ENCODE peak calls at places on chromosome 10, in ten cellular contexts. W is pancreas, U is sigmoid colon, G is AG09309, Z is heart right ventricle, A is psoas muscle, C is HFF-Myc, L is astrocyte of the spinal cord, E is fibroblast of the aortic adventitia, J is brain microvascular endothelial cell. M is an unnamed sample.

GRCh38 chr10:21334891-21335696 is 190.4 kb downstream of the SKIDA1 start:
- DNase-seq in W (no peak), U (peak), G (peak), Z (peak), A (peak), C (peak), L (peak), E (peak), J (peak), M (peak)

GRCh38 chr10:34372509-34372908 is 442.6 kb downstream of the PARD3 start:
- DNase-seq in W (no peak), U (no peak), G (no peak), Z (no peak), A (no peak), C (no peak), L (no peak), E (no peak), J (no peak), M (no peak)

GRCh38 chr10:42872865-42873435 is 90.4 kb downstream of the BMS1 start:
- DNase-seq in W (no peak), U (no peak), G (no peak), Z (no peak), A (no peak), C (no peak), L (no peak), E (no peak), J (no peak), M (no peak)

GRCh38 chr10:83195021-83195420 is 944.3 kb upstream of the GHITM start:
- DNase-seq in W (no peak), U (no peak), G (no peak), Z (no peak), A (no peak), C (no peak), L (no peak), E (no peak), J (no peak), M (no peak)

GRCh38 chr10:47161465-47161864 is 138.5 kb upstream of the GDF10 start:
- DNase-seq in W (no peak), U (no peak), G (no peak), Z (no peak), A (no peak), C (no peak), L (no peak), E (no peak), J (no peak), M (no peak)

GRCh38 chr10:7411671-7412481 is 1.0 kb upstream of the SFMBT2 start:
- DNase-seq in W (no peak), U (no peak), G (no peak), Z (no peak), A (peak), C (no peak), L (no peak), E (no peak), J (no peak), M (no peak)

GRCh38 chr10:117926491-117926890 is 120.2 kb downstream of the RAB11FIP2 start:
- DNase-seq in W (no peak), U (no peak), G (no peak), Z (no peak), A (no peak), C (no peak), L (no peak), E (no peak), J (no peak), M (peak)

GRCh38 chr10:7302393-7303054 is 108.3 kb downstream of the SFMBT2 start:
- DNase-seq in W (no peak), U (no peak), G (no peak), Z (no peak), A (no peak), C (no peak), L (peak), E (no peak), J (no peak), M (no peak)

GRCh38 chr10:10315989-10316388 is 701.7 kb upstream of the CELF2 start:
- DNase-seq in W (no peak), U (no peak), G (no peak), Z (no peak), A (no peak), C (no peak), L (no peak), E (no peak), J (no peak), M (no peak)

GRCh38 chr10:10313099-10313875 is 704.4 kb upstream of the CELF2 start:
- DNase-seq in W (no peak), U (no peak), G (no peak), Z (no peak), A (no peak), C (no peak), L (peak), E (no peak), J (peak), M (no peak)

GRCh38 chr10:10317151-10317550 is 700.5 kb upstream of the CELF2 start:
- DNase-seq in W (no peak), U (no peak), G (no peak), Z (no peak), A (no peak), C (no peak), L (no peak), E (no peak), J (no peak), M (no peak)

GRCh38 chr10:10307551-10307950 is 710.1 kb upstream of the CELF2 start:
- DNase-seq in W (no peak), U (no peak), G (no peak), Z (no peak), A (no peak), C (no peak), L (no peak), E (no peak), J (no peak), M (no peak)

GRCh38 chr10:10311966-10312365 is 705.7 kb upstream of the CELF2 start:
- DNase-seq in W (no peak), U (no peak), G (no peak), Z (no peak), A (no peak), C (no peak), L (no peak), E (no peak), J (no peak), M (no peak)
- TF ChIP-seq CTCF in W (no peak), U (no peak), G (no peak), Z (no peak), A (no peak), C (no peak), L (no peak), E (no peak), J (no peak), M (no peak)

GRCh38 chr10:123252779-123253178 is 98.6 kb downstream of the BUB3 start:
- DNase-seq in W (no peak), U (no peak), G (no peak), Z (no peak), A (no peak), C (no peak), L (no peak), E (no peak), J (no peak), M (no peak)

GRCh38 chr10:123254287-123254858 is 100.2 kb downstream of the BUB3 start:
- DNase-seq in W (no peak), U (no peak), G (no peak), Z (no peak), A (no peak), C (no peak), L (no peak), E (no peak), J (no peak), M (no peak)

GRCh38 chr10:123262456-123262855 is 108.3 kb downstream of the BUB3 start:
- DNase-seq in W (no peak), U (no peak), G (no peak), Z (no peak), A (no peak), C (no peak), L (no peak), E (no peak), J (no peak), M (no peak)

DNA sequence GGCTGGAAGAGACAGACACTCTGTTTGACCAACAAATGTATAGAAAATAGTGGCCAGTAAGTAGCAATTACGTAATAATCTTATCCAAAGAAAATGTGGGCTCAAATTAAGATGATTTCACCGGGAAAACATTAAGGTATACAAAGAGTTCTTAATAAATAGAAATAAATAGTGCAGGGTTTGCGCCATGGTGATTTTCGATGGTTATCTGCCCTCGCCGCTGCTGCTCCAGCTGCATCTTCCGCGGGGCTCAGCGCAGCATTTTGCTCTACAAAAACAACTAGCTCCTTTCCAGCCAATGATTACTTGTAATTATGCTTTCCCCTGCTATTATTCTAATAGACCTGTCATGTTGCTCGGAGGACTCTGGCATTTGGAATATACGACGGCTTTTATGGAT is 103.7 kb downstream of the BUB3 start:
- DNase-seq in W (no peak), U (no peak), G (no peak), Z (no peak), A (no peak), C (no peak), L (no peak), E (no peak), J (no peak), M (no peak)
- H3K4me3 ChIP-seq in W (no peak), U (no peak), G (no peak), Z (no peak), A (no peak), C (no peak), L (no peak), E (no peak), J (no peak), M (no peak)

DNA sequence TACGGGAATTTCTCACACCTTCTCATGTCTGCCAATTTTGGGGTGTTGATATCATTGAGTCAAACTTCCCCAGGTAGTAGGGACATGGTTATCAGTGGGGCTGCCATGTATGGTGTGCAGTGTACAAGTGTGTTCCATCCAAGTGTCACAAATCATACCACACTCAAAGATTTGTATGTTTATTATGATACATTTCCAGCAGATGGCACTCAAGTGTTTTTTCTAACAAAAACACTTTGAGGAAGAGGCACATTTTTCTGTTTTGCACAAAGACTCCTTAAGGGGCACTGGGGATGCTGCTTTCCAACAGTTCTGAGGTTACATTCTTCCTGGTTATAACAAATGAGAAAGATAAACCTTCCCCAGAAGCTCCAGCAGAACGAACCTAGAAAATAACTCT is 414.5 kb downstream of the REEP3 start:
- DNase-seq in W (no peak), U (no peak), G (no peak), Z (no peak), A (no peak), C (no peak), L (no peak), E (no peak), J (no peak), M (no peak)
- TF ChIP-seq CTCF in W (no peak), U (no peak), G (no peak), Z (no peak), A (no peak), C (no peak), L (no peak), E (no peak), J (no peak), M (no peak)

GRCh38 chr10:59181668-59182067 is 5.2 kb downstream of the PHYHIPL start:
- DNase-seq in W (peak), U (no peak), G (peak), Z (peak), A (no peak), C (peak), L (peak), E (peak), J (peak), M (peak)
- H3K4me3 ChIP-seq in W (no peak), U (no peak), G (no peak), Z (no peak), A (no peak), C (no peak), L (no peak), E (no peak), J (no peak), M (no peak)

GRCh38 chr10:84205049-84205852 is 10.9 kb downstream of the CDHR1 start:
- DNase-seq in W (peak), U (no peak), G (no peak), Z (peak), A (no peak), C (peak), L (peak), E (peak), J (peak), M (peak)

GRCh38 chr10:84204610-84205009 is 10.3 kb downstream of the CDHR1 start:
- DNase-seq in W (no peak), U (no peak), G (no peak), Z (no peak), A (no peak), C (no peak), L (no peak), E (no peak), J (no peak), M (no peak)

GRCh38 chr10:84202349-84202748 is 8.0 kb downstream of the CDHR1 start:
- DNase-seq in W (no peak), U (no peak), G (no peak), Z (no peak), A (no peak), C (no peak), L (no peak), E (no peak), J (no peak), M (no peak)

GRCh38 chr10:84205853-84206513 is 11.6 kb downstream of the CDHR1 start:
- DNase-seq in W (no peak), U (no peak), G (no peak), Z (no peak), A (no peak), C (no peak), L (no peak), E (no peak), J (no peak), M (no peak)

GRCh38 chr10:84204122-84204521 is 9.8 kb downstream of the CDHR1 start:
- DNase-seq in W (no peak), U (no peak), G (no peak), Z (no peak), A (no peak), C (no peak), L (no peak), E (no peak), J (no peak), M (no peak)
- TF ChIP-seq CTCF in W (no peak), U (no peak), G (peak), Z (no peak), A (no peak), C (peak), L (peak), E (peak), J (peak), M (peak)

DNA sequence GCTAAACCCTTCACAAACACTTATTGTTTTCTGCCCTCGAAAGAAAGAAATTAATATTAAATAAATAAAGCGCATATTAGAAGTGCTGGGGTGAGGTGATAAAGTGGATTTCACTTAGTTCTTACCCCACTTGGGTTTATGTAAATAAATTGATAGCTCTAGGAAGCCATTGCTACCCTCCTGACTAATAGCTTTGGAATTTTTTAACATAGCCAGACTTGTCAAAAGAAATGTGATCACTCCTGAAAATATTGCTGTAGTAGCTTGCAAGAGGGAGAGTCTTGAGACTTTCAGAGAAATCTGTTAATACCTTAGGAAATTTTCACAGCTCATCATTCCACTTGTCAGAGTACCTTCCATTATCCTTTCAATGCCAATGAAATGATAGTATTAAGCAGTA is 7.6 kb downstream of the ARL5B start:
- DNase-seq in W (no peak), U (no peak), G (no peak), Z (no peak), A (no peak), C (no peak), L (peak), E (peak), J (no peak), M (peak)
- H3K4me3 ChIP-seq in W (no peak), U (no peak), G (no peak), Z (no peak), A (no peak), C (no peak), L (no peak), E (no peak), J (no peak), M (no peak)

DNA sequence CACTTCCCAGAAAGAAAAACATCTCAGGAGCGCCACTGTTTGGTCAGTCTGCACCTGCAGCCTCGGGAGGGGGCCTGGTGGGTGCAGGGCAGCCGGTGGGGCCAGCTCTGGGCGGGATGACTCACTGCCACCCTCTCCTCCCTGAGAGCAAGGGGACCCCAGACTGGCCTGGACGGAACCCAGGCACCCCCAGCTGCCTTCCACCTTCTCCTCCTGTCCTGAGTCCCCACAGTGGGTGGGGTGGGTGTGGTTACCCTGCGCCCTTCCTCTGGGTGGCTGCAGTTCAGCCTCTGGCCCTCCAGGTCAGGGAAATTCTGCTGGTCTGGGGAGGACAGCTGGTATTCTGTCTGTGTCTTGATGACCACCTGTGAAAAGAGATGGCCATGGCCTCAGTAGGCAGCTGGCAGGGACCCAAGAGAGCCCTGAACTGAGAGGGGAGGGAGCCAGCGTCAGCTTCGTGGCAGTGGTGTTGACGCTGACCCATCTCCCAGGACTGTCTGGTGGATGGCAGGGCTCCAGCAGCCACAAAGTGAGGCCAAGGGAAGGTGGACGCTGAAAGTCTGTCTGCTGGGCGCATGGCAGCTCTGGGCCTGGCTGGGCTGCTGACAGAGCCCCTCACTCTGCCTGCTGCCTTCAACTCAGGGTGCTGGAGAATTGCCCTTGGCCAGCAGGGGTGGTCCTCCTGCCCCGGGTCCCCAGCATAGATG is 8.9 kb downstream of the CALY start:
- DNase-seq in W (peak), U (no peak), G (no peak), Z (no peak), A (no peak), C (no peak), L (no peak), E (no peak), J (no peak), M (no peak)
- TF ChIP-seq CTCF in W (no peak), U (no peak), G (no peak), Z (no peak), A (no peak), C (no peak), L (no peak), E (no peak), J (no peak), M (no peak)

M was measured in AG10803.